ENCODE peak calls at places on chromosomes 6 and 20, in four cellular contexts. E, B, T and I are unnamed samples.

GRCh38 chr6:30647802-30648460 is 998 bp downstream of the C6orf136 start:
- DNase-seq in B (no peak), E (no peak), T (peak), I (no peak)

GRCh38 chr20:14622796-14623195 is 285.4 kb upstream of the FLRT3 start:
- DNase-seq in E (no peak), B (no peak), T (peak), I (peak)

GRCh38 chr6:45727824-45728449 is 287.7 kb downstream of the CLIC5 start:
- DNase-seq in T (no peak), E (no peak), B (no peak), I (no peak)

GRCh38 chr6:3347237-3347636 is 88.5 kb downstream of the PSMG4 start:
- DNase-seq in E (no peak), B (no peak), T (no peak), I (no peak)

GRCh38 chr6:155915651-155916050 is 460.0 kb upstream of the NOX3 start:
- DNase-seq in B (no peak), T (no peak), E (no peak), I (no peak)

GRCh38 chr6:107244742-107245470 is 129.6 kb upstream of the BEND3 start:
- DNase-seq in B (no peak), E (no peak), T (no peak), I (no peak)

GRCh38 chr20:19259182-19259591 is 46.7 kb downstream of the SLC24A3 start:
- DNase-seq in E (no peak), T (no peak), B (no peak), I (no peak)

GRCh38 chr20:12970372-12970821 is 38.4 kb upstream of the SPTLC3 start:
- DNase-seq in B (no peak), T (peak), E (no peak), I (no peak)

GRCh38 chr6:40358473-40359460 is 228.4 kb downstream of the LRFN2 start:
- DNase-seq in B (no peak), E (peak), T (no peak), I (no peak)

GRCh38 chr6:82363368-82364086 is at the start of gene TPBG:
- DNase-seq in B (peak), E (peak), T (peak), I (no peak)

GRCh38 chr20:64106435-64106961 is 867 bp downstream of the NPBWR2 start:
- DNase-seq in E (no peak), T (no peak), B (peak), I (no peak)

GRCh38 chr6:166419717-166420116 is 37.0 kb upstream of the MPC1 start:
- DNase-seq in B (no peak), E (no peak), T (no peak), I (no peak)

GRCh38 chr6:115896538-115897129 is 164.1 kb downstream of the FRK start:
- DNase-seq in T (peak), E (no peak), B (no peak), I (no peak)

GRCh38 chr20:53890434-53891305 is 179.7 kb downstream of the BCAS1 start:
- DNase-seq in B (no peak), E (no peak), T (no peak), I (no peak)

GRCh38 chr6:108587258-108588059 is 26.7 kb downstream of the FOXO3 start:
- DNase-seq in T (no peak), B (no peak), E (no peak), I (no peak)

GRCh38 chr6:43772571-43773049 is 2.6 kb downstream of the VEGFA start:
- DNase-seq in T (no peak), B (peak), E (no peak), I (no peak)

GRCh38 chr20:3749087-3749688 is 16.7 kb downstream of the HSPA12B start:
- DNase-seq in E (no peak), T (no peak), B (no peak), I (no peak)

GRCh38 chr20:3751664-3752385 is 15.7 kb downstream of the ADISSP start:
- DNase-seq in T (no peak), E (peak), B (peak), I (no peak)

GRCh38 chr20:3751284-3751663 is 16.3 kb downstream of the ADISSP start:
- DNase-seq in B (no peak), E (no peak), T (no peak), I (no peak)

GRCh38 chr20:3748073-3748472 is 15.6 kb downstream of the HSPA12B start:
- DNase-seq in E (no peak), T (no peak), B (no peak), I (no peak)

GRCh38 chr20:3749689-3750639 is 17.5 kb downstream of the HSPA12B start:
- DNase-seq in B (no peak), E (no peak), T (peak), I (no peak)
- H3K4me3 ChIP-seq in B (no peak), E (no peak), T (peak), I (no peak)

GRCh38 chr6:10793035-10793434 is 45.3 kb downstream of the MAK start:
- DNase-seq in T (no peak), E (no peak), B (no peak), I (no peak)
- H3K4me3 ChIP-seq in T (no peak), E (no peak), B (no peak), I (no peak)

DNA sequence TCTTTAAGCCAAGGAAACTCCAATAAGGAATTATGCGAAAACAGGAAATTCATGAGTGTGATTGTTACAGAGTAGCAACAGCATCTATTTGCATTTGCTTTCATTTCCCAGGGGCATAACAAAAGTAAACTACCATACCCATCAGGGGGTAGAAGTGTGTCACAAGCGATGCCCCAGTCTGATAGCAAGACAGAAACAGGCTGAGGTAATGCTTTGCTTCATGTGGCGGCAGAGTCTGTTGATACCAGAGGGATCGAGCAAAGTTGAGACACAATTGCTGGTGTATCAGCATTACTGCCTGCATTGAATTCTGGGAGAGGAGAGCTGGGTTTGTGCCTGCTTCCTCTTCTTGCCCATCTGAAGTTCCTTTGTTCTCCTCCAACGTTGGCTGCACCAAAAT is 51.2 kb upstream of the LYRM2 start:
- DNase-seq in T (no peak), E (no peak), B (no peak), I (no peak)
- H3K4me3 ChIP-seq in T (no peak), E (no peak), B (no peak), I (no peak)

DNA sequence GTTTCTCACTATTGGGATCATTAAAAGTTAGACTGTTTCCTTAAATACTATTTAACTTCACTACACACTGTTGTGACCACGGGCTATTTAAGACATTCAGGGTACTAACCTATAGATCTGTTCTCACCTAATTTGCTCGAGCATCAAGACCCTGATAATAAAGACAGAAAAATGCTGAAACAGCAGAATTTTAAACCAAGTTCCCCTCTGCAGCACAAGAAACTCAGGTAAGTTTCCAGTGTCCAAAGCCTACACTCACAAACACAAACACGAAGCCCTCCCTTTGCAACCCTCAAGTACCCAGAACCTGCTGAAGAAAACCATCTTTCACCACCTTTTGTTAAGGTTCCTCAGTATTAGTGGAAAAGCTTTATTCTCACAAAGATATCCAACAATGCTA is 4.0 kb downstream of the SNX5 start:
- DNase-seq in B (no peak), E (no peak), T (no peak), I (no peak)
- H3K4me3 ChIP-seq in B (no peak), E (no peak), T (peak), I (no peak)

DNA sequence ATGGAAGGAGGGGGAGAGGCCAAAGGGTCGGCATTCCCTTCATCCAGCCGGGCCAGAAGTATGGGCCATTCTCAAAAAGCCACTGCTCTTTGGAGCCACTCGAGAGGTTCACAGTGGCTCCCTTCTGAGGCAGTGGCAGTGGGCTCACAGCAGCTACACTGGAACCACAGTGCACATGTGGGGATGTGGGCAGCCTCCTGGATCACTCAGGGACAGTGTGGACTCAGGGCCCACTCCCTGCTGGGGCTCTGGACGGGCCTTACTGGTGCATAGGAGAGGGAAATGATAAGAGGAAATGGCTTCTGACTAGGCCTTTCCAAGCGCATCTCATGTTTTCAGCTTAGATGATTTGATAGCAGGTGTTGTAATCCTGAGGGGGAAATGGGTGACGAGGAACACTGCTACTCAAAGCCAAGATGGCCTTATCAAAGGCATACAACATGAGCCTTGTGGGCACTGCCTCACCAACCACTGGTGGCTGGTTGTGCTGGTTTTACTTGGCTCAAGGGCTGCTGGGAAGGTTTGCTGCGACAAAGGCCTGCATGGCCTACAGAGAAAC is 44.0 kb downstream of the PANK2 start:
- DNase-seq in T (no peak), B (no peak), E (no peak), I (no peak)
- H3K4me3 ChIP-seq in T (no peak), B (no peak), E (no peak), I (no peak)

GRCh38 chr6:125932451-125932795 is 24.1 kb upstream of the HINT3 start:
- DNase-seq in B (no peak), E (no peak), T (no peak), I (no peak)
- H3K4me3 ChIP-seq in B (no peak), E (no peak), T (no peak), I (no peak)

GRCh38 chr6:148835920-148836441 is 89.2 kb downstream of the UST start:
- DNase-seq in T (no peak), E (no peak), B (no peak), I (no peak)
- H3K4me3 ChIP-seq in T (no peak), E (no peak), B (no peak), I (no peak)

GRCh38 chr6:142872376-142872775 is 72.6 kb downstream of the HIVEP2 start:
- DNase-seq in B (no peak), T (no peak), E (no peak), I (no peak)
- H3K4me3 ChIP-seq in B (no peak), T (no peak), E (no peak), I (no peak)

GRCh38 chr6:101393291-101394251 is at the start of gene GRIK2:
- DNase-seq in E (no peak), T (peak), B (no peak), I (no peak)
- H3K4me3 ChIP-seq in E (no peak), T (peak), B (peak), I (peak)

GRCh38 chr20:58237318-58238182 is 9.1 kb upstream of the ANKRD60 start:
- DNase-seq in T (no peak), B (no peak), E (no peak), I (no peak)
- H3K4me3 ChIP-seq in T (no peak), B (no peak), E (no peak), I (no peak)